ENCODE peak calls at places on chromosomes 1 and 21, in four cellular contexts. L is Peyer's patch, W is A549, M is IMR-90. O is an unnamed sample. For H3K4me1, the result is how much of the 10 kb centered on the place peaks cover.

GRCh38 chr1:21622466-21623315 is 46.5 kb downstream of the RAP1GAP start:
- DNase-seq in M (no peak), L (peak), W (no peak), O (peak)

GRCh38 chr1:202680586-202681352 is 29.5 kb downstream of the SYT2 start:
- DNase-seq in L (no peak), M (no peak), W (no peak), O (no peak)

GRCh38 chr1:19359357-19359756 is 47.2 kb downstream of the SLC66A1 start:
- DNase-seq in L (no peak), M (no peak), W (no peak), O (no peak)

GRCh38 chr1:30793209-30793608 is 35.6 kb upstream of the LAPTM5 start:
- DNase-seq in W (no peak), M (no peak), L (no peak), O (no peak)

GRCh38 chr1:8941906-8942305 is 3.8 kb upstream of the CA6 start:
- DNase-seq in W (peak), L (no peak), M (peak), O (no peak)

GRCh38 chr1:237411621-237412020 is 369.6 kb downstream of the RYR2 start:
- DNase-seq in W (no peak), L (peak), M (no peak), O (no peak)

GRCh38 chr21:38661296-38662223 is 144.2 kb upstream of the ETS2 start:
- DNase-seq in W (no peak), M (peak), L (no peak), O (peak)

GRCh38 chr1:56577859-56578663 is 1.3 kb downstream of the PLPP3 start:
- DNase-seq in L (peak), M (peak), W (peak), O (peak)

GRCh38 chr1:13543927-13544556 is 30.2 kb upstream of the LRRC38 start:
- DNase-seq in L (peak), W (peak), M (no peak), O (peak)

GRCh38 chr1:147723691-147724323 is 36.6 kb downstream of the GJA5 start:
- DNase-seq in W (peak), L (peak), M (no peak), O (peak)

GRCh38 chr1:241716915-241717651 is 65.0 kb downstream of the WDR64 start:
- DNase-seq in L (no peak), M (no peak), W (no peak), O (no peak)

DNA sequence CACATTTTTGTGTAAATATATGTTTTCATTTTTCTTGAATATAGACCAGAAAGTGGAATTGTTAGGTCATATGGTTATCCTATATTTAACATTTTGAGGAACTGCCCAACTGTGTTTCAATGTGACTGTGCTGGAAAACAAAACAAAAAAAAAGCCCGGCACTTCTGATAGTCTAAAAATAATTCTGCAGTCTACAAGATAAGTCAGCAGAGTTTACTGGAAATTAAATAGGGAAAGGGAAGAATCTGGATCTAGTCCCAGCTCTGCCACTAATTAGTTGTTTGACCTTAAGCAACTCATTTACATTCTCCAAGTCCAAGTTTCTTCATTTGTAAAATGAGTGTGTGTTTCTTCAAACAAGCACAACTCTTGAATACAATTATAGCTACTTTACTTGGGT is 869.1 kb upstream of the B3GALT2 start:
- DNase-seq in M (no peak), L (no peak), W (no peak), O (no peak)
- H3K4me1 ChIP-seq in M (under half), L (under half), W (under half), O (under half)

GRCh38 chr21:45308211-45309068 is 20.7 kb upstream of the POFUT2 start:
- DNase-seq in M (peak), W (no peak), L (peak), O (peak)
- TF ChIP-seq POLR2A in M (no peak), W (no peak), L (no peak), O (no peak)

GRCh38 chr1:79010589-79010988 is 4.1 kb upstream of the ADGRL4 start:
- DNase-seq in L (no peak), M (no peak), W (no peak), O (no peak)

GRCh38 chr1:79005945-79006344 is 585 bp downstream of the ADGRL4 start:
- DNase-seq in L (no peak), W (no peak), M (peak), O (no peak)

GRCh38 chr1:79004916-79005315 is 1.6 kb downstream of the ADGRL4 start:
- DNase-seq in W (no peak), L (no peak), M (no peak), O (no peak)

GRCh38 chr1:79012500-79012899 is 6.0 kb upstream of the ADGRL4 start:
- DNase-seq in L (no peak), W (no peak), M (no peak), O (no peak)

GRCh38 chr1:79006564-79006963 is at the start of gene ADGRL4:
- DNase-seq in L (no peak), W (no peak), M (peak), O (peak)
- H3K4me3 ChIP-seq in L (no peak), W (no peak), M (peak), O (no peak)

GRCh38 chr1:221672160-221672762 is 69.6 kb downstream of the DUSP10 start:
- DNase-seq in W (no peak), L (no peak), M (peak), O (no peak)

GRCh38 chr1:221670081-221670480 is 71.8 kb downstream of the DUSP10 start:
- DNase-seq in L (no peak), M (no peak), W (no peak), O (no peak)

GRCh38 chr1:221669441-221669840 is 72.4 kb downstream of the DUSP10 start:
- DNase-seq in W (no peak), M (peak), L (no peak), O (no peak)

GRCh38 chr1:221675880-221676800 is 65.7 kb downstream of the DUSP10 start:
- DNase-seq in L (no peak), M (no peak), W (no peak), O (no peak)

DNA sequence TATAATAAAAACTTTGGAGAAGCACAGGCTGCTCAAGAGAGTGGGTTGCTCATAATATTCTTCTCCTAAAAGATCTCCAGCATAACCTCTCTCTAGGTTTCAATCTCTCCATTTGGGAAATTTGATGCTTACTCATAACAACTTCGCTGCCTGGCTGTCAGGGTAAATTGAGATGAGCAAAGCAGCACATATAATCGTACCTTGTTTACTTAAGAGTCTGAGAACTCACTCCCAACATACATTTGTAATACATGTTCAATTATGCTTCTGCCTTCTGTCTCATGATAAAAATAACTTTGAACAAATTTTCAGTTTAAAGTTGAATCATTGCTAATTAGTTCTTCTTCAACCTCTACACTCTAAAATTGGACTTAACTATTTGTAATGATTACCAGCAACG is 68.9 kb downstream of the DUSP10 start:
- DNase-seq in M (no peak), W (no peak), L (no peak), O (no peak)
- H3K4me1 ChIP-seq in M (under half), W (under half), L (under half), O (under half)

GRCh38 chr1:150162862-150163706 is 13.4 kb downstream of the PLEKHO1 start:
- DNase-seq in W (no peak), L (peak), M (peak), O (peak)
- TF ChIP-seq POLR2A in W (no peak), L (peak), M (peak), O (no peak)

DNA sequence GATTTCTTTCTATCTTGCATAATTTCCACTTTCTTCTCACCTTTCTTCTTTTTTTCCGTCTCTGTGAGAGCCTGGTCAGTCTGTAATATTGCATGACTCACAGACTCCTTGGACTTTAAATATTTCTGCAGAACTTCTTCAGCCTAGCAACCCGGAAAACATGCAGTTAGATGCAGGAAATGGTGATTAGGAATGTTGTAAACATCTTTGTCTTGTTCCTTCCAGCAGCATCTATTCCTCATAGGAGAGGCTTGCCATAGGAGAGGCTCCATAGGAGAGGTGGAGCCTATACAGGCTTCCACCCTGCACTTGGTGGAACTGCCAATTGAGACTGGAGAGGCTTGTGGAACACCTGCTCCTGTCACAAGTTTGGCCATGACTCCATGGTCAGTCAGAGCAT is 10.0 kb downstream of the GBP5 start:
- DNase-seq in W (no peak), L (no peak), M (peak), O (no peak)
- H3K4me3 ChIP-seq in W (no peak), L (no peak), M (no peak), O (no peak)

DNA sequence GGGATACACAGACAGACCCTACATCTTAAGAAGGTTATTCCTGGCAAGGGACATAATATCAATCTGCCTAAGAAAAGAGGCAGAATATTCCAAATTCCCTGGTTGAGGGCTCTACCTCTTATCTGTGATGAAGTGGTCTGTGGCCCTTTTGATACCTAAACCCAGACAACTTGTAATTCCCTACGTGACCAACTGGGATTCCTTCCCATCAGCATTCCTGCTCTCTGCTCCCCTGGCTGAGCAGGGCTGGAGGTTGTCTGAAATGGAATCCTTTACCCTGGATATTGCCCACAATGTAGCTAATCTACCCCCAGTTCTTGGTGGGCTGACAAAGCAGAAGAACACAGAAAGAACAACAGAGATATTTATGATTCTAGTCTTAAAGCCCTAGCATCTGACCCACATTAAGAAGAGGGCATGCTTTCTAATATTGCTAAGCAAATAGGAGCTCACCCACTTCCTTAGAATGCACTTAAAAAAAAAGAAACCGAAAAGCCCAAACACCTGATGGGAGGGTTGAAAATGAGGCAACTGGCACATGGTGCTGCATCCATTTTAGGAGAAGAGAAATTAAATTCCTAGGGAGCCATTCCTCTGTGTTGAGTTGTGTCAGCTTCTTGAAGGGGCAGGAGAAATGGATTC is 36.8 kb downstream of the GADD45A start:
- DNase-seq in L (no peak), M (no peak), W (no peak), O (no peak)
- H3K4me1 ChIP-seq in L (under half), M (under half), W (half or more), O (under half)

GRCh38 chr1:198153103-198153502 is 3.7 kb upstream of the NEK7 start:
- DNase-seq in M (peak), W (no peak), L (no peak), O (peak)
- TF ChIP-seq POLR2A in M (no peak), W (no peak), L (no peak), O (no peak)

GRCh38 chr1:192808588-192809285 is at the start of gene RGS2:
- DNase-seq in W (peak), M (peak), L (peak), O (peak)

GRCh38 chr1:192809286-192810252 is 730 bp downstream of the RGS2 start:
- DNase-seq in W (peak), M (peak), L (peak), O (peak)

GRCh38 chr1:192807968-192808587 is 761 bp upstream of the RGS2 start:
- DNase-seq in W (peak), M (peak), L (no peak), O (no peak)

GRCh38 chr1:192805832-192806323 is 3.0 kb upstream of the RGS2 start:
- DNase-seq in W (peak), L (no peak), M (peak), O (no peak)

DNA sequence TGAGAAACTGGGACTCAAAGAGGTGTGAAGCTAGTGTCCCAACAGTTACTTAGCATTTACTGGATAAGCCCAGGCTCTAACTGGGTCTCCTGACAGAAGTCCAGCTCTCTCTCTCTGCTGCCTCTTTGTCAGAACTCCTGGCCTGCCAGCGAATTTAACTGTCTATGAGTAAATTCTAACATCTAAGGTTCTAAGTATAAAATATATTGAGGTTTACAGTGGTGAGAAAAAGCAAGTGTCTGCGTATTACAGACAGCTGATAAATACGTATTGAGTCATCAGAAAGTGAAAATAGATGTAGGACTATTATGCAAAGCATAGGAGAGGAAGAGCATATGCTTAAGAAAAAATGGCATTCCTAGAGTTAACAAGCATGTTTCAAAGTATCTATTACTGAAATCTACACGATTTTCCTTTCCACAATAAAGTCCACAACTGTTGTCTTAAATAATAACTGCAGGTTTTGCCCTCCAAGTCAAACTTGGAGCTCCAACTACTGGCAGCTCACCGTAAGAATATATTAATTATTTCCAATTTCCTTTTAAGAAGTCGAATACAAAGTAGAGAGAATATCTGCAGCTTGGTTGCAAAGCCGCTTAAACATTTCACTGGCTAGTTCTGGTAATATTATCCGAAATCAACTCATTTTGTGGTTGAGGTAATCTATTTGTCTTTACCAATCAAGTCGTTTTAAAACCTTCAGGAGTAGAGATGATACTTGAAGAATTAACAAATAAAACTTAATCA is 1.4 kb upstream of the RGS2 start:
- DNase-seq in W (peak), L (no peak), M (peak), O (no peak)
- H3K4me3 ChIP-seq in W (peak), L (peak), M (no peak), O (no peak)